ENCODE peak calls at places on chromosomes 2 and 18, in four cellular contexts. One of them, this sample, is unnamed.

GRCh38 chr2:205885492-205886099 is 200.4 kb downstream of the INO80D start:
- DNase-seq in IMR-90: peak
- DNase-seq in mesendoderm: peak
- DNase-seq in mesenchymal stem cell: peak
- DNase-seq in this sample: peak

GRCh38 chr2:233416199-233416598 is 61.9 kb downstream of the DGKD start:
- DNase-seq in IMR-90: no peak
- DNase-seq in mesendoderm: no peak
- DNase-seq in mesenchymal stem cell: no peak
- DNase-seq in this sample: no peak

GRCh38 chr2:96084006-96084857 is 32.1 kb downstream of the ADRA2B start:
- DNase-seq in mesendoderm: no peak
- DNase-seq in mesenchymal stem cell: no peak
- DNase-seq in IMR-90: no peak
- DNase-seq in this sample: no peak

GRCh38 chr2:127197475-127198385 is 22.4 kb downstream of the CYP27C1 start:
- DNase-seq in mesenchymal stem cell: peak
- DNase-seq in mesendoderm: peak
- DNase-seq in IMR-90: peak
- DNase-seq in this sample: no peak

GRCh38 chr2:109694190-109694589 is 80.0 kb downstream of the SOWAHC start:
- DNase-seq in mesendoderm: peak
- DNase-seq in IMR-90: no peak
- DNase-seq in mesenchymal stem cell: peak
- DNase-seq in this sample: no peak

GRCh38 chr2:143476421-143477084 is 347.3 kb downstream of the ARHGAP15 start:
- DNase-seq in mesendoderm: no peak
- DNase-seq in IMR-90: peak
- DNase-seq in mesenchymal stem cell: peak
- DNase-seq in this sample: no peak

GRCh38 chr2:207734636-207735512 is 23.4 kb downstream of the CCNYL1 start:
- DNase-seq in mesenchymal stem cell: no peak
- DNase-seq in IMR-90: no peak
- DNase-seq in mesendoderm: no peak
- DNase-seq in this sample: no peak

GRCh38 chr18:46431522-46432171 is 225.4 kb downstream of the LOXHD1 start:
- DNase-seq in mesenchymal stem cell: no peak
- DNase-seq in IMR-90: no peak
- DNase-seq in mesendoderm: peak
- DNase-seq in this sample: no peak

GRCh38 chr2:212078103-212078502 is 460.5 kb downstream of the ERBB4 start:
- DNase-seq in mesendoderm: no peak
- DNase-seq in IMR-90: no peak
- DNase-seq in mesenchymal stem cell: no peak
- DNase-seq in this sample: no peak

GRCh38 chr2:61178603-61179545 is 16.9 kb downstream of the C2orf74 start:
- DNase-seq in mesendoderm: no peak
- DNase-seq in mesenchymal stem cell: peak
- DNase-seq in IMR-90: peak
- DNase-seq in this sample: no peak

GRCh38 chr2:138059967-138060635 is 95.8 kb downstream of the HNMT start:
- DNase-seq in IMR-90: peak
- DNase-seq in mesendoderm: no peak
- DNase-seq in mesenchymal stem cell: peak
- DNase-seq in this sample: no peak

GRCh38 chr18:27605107-27605834 is 420.2 kb upstream of the CHST9 start:
- DNase-seq in mesenchymal stem cell: peak
- DNase-seq in mesendoderm: peak
- DNase-seq in IMR-90: peak
- DNase-seq in this sample: peak

GRCh38 chr2:31813016-31813415 is 197.8 kb downstream of the MEMO1 start:
- DNase-seq in IMR-90: no peak
- DNase-seq in mesenchymal stem cell: no peak
- DNase-seq in mesendoderm: no peak
- DNase-seq in this sample: no peak

GRCh38 chr2:27262379-27263286 is at the start of gene SLC30A3:
- DNase-seq in mesendoderm: no peak
- DNase-seq in IMR-90: no peak
- DNase-seq in mesenchymal stem cell: peak
- DNase-seq in this sample: peak

GRCh38 chr18:2572144-2572682 is 856 bp downstream of the NDC80 start:
- DNase-seq in IMR-90: no peak
- DNase-seq in mesenchymal stem cell: peak
- DNase-seq in mesendoderm: peak
- DNase-seq in this sample: no peak

GRCh38 chr2:143026411-143027054 is 102.7 kb upstream of the ARHGAP15 start:
- DNase-seq in IMR-90: no peak
- DNase-seq in mesendoderm: peak
- DNase-seq in mesenchymal stem cell: peak
- DNase-seq in this sample: peak

GRCh38 chr2:230825354-230825753 is 39.4 kb upstream of the ITM2C start:
- DNase-seq in mesendoderm: no peak
- DNase-seq in IMR-90: no peak
- DNase-seq in mesenchymal stem cell: no peak
- DNase-seq in this sample: no peak

GRCh38 chr2:230824406-230824978 is 40.2 kb upstream of the ITM2C start:
- DNase-seq in IMR-90: peak
- DNase-seq in mesenchymal stem cell: peak
- DNase-seq in mesendoderm: peak
- DNase-seq in this sample: peak

GRCh38 chr2:230821991-230822520 is 42.7 kb upstream of the ITM2C start:
- DNase-seq in IMR-90: no peak
- DNase-seq in mesenchymal stem cell: no peak
- DNase-seq in mesendoderm: no peak
- DNase-seq in this sample: no peak

GRCh38 chr2:230821261-230821990 is 43.3 kb upstream of the ITM2C start:
- DNase-seq in mesendoderm: peak
- DNase-seq in mesenchymal stem cell: no peak
- DNase-seq in IMR-90: no peak
- DNase-seq in this sample: no peak

DNA sequence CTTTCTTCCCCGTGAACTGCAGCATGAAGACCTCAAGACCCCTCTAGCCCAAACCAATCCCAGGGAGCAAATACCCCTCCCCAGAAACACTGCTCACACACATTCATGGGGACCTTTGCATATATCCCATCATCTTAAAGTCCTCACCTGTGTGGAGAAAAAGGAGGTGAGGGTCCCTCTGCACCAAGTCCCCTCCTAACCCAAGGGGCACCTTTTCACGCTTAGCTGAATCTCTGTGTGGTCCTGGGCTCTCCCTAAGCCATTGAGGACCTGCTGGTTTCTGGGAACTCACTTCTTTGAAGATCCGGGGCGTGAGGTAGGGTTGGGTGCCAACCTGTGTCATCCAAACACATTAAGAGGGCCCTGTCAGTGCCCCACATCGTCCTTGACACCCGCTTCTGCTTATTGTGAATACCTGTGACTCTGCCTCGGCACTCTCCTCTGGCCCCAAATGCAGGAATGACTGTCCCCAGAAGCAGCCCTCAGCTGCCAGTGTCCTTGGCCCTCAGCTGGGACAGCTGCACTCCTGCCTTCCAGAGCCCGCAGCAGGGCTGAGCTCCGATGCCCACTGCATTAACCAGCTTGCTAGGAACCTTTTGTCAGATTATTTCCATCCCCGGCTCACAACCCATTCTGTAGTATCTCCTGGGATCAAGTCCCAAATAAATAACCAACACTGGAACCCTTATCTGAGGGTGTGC is 41.3 kb upstream of the ITM2C start:
- DNase-seq in IMR-90: no peak
- DNase-seq in mesendoderm: no peak
- DNase-seq in mesenchymal stem cell: no peak
- DNase-seq in this sample: no peak
- H3K4me3 ChIP-seq in IMR-90: no peak
- H3K4me3 ChIP-seq in mesendoderm: no peak
- H3K4me3 ChIP-seq in mesenchymal stem cell: no peak
- H3K4me3 ChIP-seq in this sample: no peak

GRCh38 chr2:217798743-217799552 is 203.8 kb downstream of the TNS1 start:
- DNase-seq in mesenchymal stem cell: no peak
- DNase-seq in mesendoderm: no peak
- DNase-seq in IMR-90: no peak
- DNase-seq in this sample: no peak
- H2BK5ac ChIP-seq in mesenchymal stem cell: no peak
- H2BK5ac ChIP-seq in mesendoderm: no peak
- H2BK5ac ChIP-seq in IMR-90: no peak
- H2BK5ac ChIP-seq in this sample: no peak

DNA sequence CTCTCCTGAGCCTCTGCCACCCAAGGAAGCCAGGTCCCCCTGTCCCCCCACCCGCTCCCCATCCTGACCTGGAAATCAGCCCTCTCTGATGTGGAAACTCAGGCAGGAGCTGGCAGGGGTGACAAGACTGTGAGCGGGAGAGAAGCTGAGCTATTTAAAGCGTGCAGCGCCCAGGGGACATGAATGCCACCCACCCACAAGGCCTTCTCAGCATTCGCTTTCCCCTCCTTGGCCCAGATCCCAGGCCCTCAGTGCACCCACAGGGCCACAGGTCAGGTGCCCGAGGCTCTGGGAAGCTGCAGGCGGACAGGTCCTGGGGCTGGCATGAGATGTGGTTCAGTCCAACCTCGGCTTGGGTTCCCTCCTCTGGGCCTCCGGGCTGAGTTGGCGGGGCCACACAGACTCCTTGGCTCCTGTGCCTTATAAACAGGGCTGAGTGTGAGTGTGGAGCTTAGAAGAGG is 168.4 kb downstream of the SMAD7 start:
- DNase-seq in IMR-90: no peak
- DNase-seq in mesendoderm: no peak
- DNase-seq in mesenchymal stem cell: peak
- DNase-seq in this sample: no peak
- H4K8ac ChIP-seq in IMR-90: no peak
- H4K8ac ChIP-seq in mesendoderm: no peak
- H4K8ac ChIP-seq in mesenchymal stem cell: peak
- H4K8ac ChIP-seq in this sample: no peak

DNA sequence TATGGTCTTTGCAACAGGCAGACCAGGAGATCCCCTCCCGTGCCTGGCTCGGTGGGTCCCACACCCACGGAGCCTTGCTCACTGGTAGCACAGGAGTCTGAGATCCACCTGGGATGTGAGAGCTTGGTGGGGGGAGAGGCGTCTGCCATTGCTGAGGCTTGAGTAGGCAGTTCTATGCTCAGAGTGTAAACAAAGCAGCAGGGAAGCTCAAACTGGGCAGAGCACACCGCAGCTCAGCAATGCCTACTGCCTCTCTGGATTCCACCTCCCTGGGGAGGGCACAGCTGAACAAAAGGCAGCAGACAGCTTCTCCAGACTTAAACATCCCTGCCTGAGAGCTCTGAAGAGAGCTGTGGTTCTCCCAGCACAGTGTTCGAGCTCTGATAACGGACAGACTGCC is 85.1 kb downstream of the UGP2 start:
- DNase-seq in IMR-90: no peak
- DNase-seq in mesenchymal stem cell: no peak
- DNase-seq in mesendoderm: peak
- DNase-seq in this sample: peak
- H3K4me3 ChIP-seq in IMR-90: no peak
- H3K4me3 ChIP-seq in mesenchymal stem cell: no peak
- H3K4me3 ChIP-seq in mesendoderm: no peak
- H3K4me3 ChIP-seq in this sample: no peak

GRCh38 chr18:63207154-63207790 is 112.3 kb downstream of the BCL2 start:
- DNase-seq in mesendoderm: no peak
- DNase-seq in mesenchymal stem cell: no peak
- DNase-seq in IMR-90: no peak
- DNase-seq in this sample: no peak
- H2BK5ac ChIP-seq in mesendoderm: no peak
- H2BK5ac ChIP-seq in mesenchymal stem cell: no peak
- H2BK5ac ChIP-seq in IMR-90: no peak
- H2BK5ac ChIP-seq in this sample: no peak

DNA sequence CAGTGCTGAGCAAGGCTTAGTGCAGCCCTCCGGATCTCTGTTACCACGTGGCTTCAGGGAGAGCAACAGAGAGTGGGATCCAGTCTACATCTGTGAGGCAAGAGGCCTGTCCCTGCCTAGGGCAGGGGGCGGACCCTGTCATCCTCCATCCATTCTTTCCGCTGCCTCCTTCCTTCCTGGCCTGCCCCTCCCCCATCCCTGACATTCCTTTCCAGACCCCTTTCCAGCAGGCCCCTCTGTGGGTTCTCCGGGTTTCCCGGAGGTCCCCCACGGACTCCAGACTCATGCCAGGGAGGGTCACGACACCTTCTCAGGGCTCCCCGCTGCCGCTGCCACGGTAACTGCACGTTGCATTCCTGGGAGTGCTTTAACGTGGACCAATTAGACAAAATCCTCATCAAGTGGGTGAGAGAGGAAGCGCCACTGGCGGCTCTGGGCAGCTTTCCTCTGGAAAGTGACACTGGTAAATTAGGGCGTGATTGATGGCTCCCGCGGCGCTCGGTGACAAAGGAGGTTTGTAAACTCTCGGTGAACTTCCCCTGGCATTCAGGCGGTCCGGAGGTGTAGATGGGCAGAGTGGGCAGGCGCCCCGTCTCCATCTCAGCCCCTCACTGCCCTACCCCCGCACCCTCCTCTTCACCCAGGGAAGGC is 11.4 kb downstream of the ATOH8 start:
- DNase-seq in mesenchymal stem cell: peak
- DNase-seq in IMR-90: no peak
- DNase-seq in mesendoderm: peak
- DNase-seq in this sample: peak
- H4K8ac ChIP-seq in mesenchymal stem cell: peak
- H4K8ac ChIP-seq in IMR-90: no peak
- H4K8ac ChIP-seq in mesendoderm: no peak
- H4K8ac ChIP-seq in this sample: no peak

GRCh38 chr2:189225032-189225431 is 45.5 kb upstream of the COL5A2 start:
- DNase-seq in mesendoderm: no peak
- DNase-seq in mesenchymal stem cell: no peak
- DNase-seq in IMR-90: no peak
- DNase-seq in this sample: no peak

GRCh38 chr2:189218236-189218635 is 38.7 kb upstream of the COL5A2 start:
- DNase-seq in IMR-90: no peak
- DNase-seq in mesendoderm: peak
- DNase-seq in mesenchymal stem cell: peak
- DNase-seq in this sample: no peak

GRCh38 chr2:189221811-189222210 is 42.2 kb upstream of the COL5A2 start:
- DNase-seq in IMR-90: peak
- DNase-seq in mesendoderm: no peak
- DNase-seq in mesenchymal stem cell: peak
- DNase-seq in this sample: no peak

GRCh38 chr2:189226017-189226416 is 46.5 kb upstream of the COL5A2 start:
- DNase-seq in mesendoderm: no peak
- DNase-seq in mesenchymal stem cell: no peak
- DNase-seq in IMR-90: no peak
- DNase-seq in this sample: no peak

GRCh38 chr2:189222440-189222839 is 42.9 kb upstream of the COL5A2 start:
- DNase-seq in mesendoderm: no peak
- DNase-seq in IMR-90: no peak
- DNase-seq in mesenchymal stem cell: peak
- DNase-seq in this sample: no peak
- H3K4me3 ChIP-seq in mesendoderm: no peak
- H3K4me3 ChIP-seq in IMR-90: no peak
- H3K4me3 ChIP-seq in mesenchymal stem cell: no peak
- H3K4me3 ChIP-seq in this sample: no peak

GRCh38 chr2:239268082-239268481 is 132.7 kb downstream of the HDAC4 start:
- DNase-seq in mesendoderm: no peak
- DNase-seq in mesenchymal stem cell: no peak
- DNase-seq in IMR-90: no peak
- DNase-seq in this sample: no peak
- H2BK5ac ChIP-seq in mesendoderm: no peak
- H2BK5ac ChIP-seq in mesenchymal stem cell: no peak
- H2BK5ac ChIP-seq in IMR-90: peak
- H2BK5ac ChIP-seq in this sample: no peak

This sample was measured in neuronal stem cell.